ENCODE peak calls at places on chromosomes 2 and 18, in eight cellular contexts. T is GM10248, S is heart right ventricle, J is IMR-90, H is GM13976, K is natural killer cell, G is type B pancreatic cell, W is ovary. Q is an unnamed sample.
A peak's percentile ranks its signal among the peaks of the same experiment; 100 is the strongest.

GRCh38 chr2:172783091-172783898 is 47.6 kb downstream of the RAPGEF4 start:
- DNase-seq in T (no peak), S (peak; percentile 5), J (peak; percentile 94), H (no peak), K (no peak), G (no peak), W (no peak), Q (no peak)

GRCh38 chr2:42979416-42979869 is 187.1 kb upstream of the HAAO start:
- DNase-seq in T (no peak), S (no peak), J (no peak), H (no peak), K (no peak), G (no peak), W (no peak), Q (no peak)

GRCh38 chr18:3623769-3624545 is 174.0 kb downstream of the TGIF1 start:
- DNase-seq in T (no peak), S (peak; percentile 78), J (peak; percentile 98), H (no peak), K (no peak), G (peak; percentile 77), W (peak; percentile 67), Q (no peak)

GRCh38 chr2:3461781-3462492 is 57.4 kb downstream of the ADI1 start:
- DNase-seq in T (peak; percentile 77), S (peak; percentile 50), J (peak; percentile 65), H (peak; percentile 86), K (no peak), G (peak; percentile 43), W (no peak), Q (peak; percentile 82)

GRCh38 chr2:240989451-240990265 is 8.8 kb upstream of the SNED1 start:
- DNase-seq in T (no peak), S (no peak), J (peak; percentile 16), H (no peak), K (no peak), G (no peak), W (no peak), Q (peak; percentile 45)

GRCh38 chr2:62489162-62489561 is 16.8 kb downstream of the TMEM17 start:
- DNase-seq in T (no peak), S (no peak), J (peak; percentile 74), H (no peak), K (no peak), G (no peak), W (no peak), Q (no peak)

GRCh38 chr2:25608718-25609117 is 64.7 kb downstream of the DTNB start:
- DNase-seq in T (no peak), S (no peak), J (no peak), H (no peak), K (no peak), G (no peak), W (no peak), Q (no peak)

GRCh38 chr2:171318463-171318934 is 115.3 kb downstream of the METTL8 start:
- DNase-seq in T (no peak), S (no peak), J (peak; percentile 28), H (no peak), K (no peak), G (no peak), W (no peak), Q (peak; percentile 66)

GRCh38 chr2:53452400-53452799 is 315.2 kb upstream of the CHAC2 start:
- DNase-seq in T (no peak), S (no peak), J (no peak), H (no peak), K (no peak), G (no peak), W (no peak), Q (no peak)

GRCh38 chr18:49878567-49878966 is 65.2 kb upstream of the ACAA2 start:
- DNase-seq in T (no peak), S (no peak), J (peak; percentile 3), H (no peak), K (no peak), G (no peak), W (no peak), Q (no peak)

GRCh38 chr2:237923507-237924163 is 43.2 kb upstream of the UBE2F start:
- DNase-seq in T (peak; percentile 91), S (peak; percentile 67), J (peak; percentile 35), H (peak; percentile 92), K (peak; percentile 81), G (peak; percentile 86), W (peak; percentile 88), Q (peak; percentile 45)

DNA sequence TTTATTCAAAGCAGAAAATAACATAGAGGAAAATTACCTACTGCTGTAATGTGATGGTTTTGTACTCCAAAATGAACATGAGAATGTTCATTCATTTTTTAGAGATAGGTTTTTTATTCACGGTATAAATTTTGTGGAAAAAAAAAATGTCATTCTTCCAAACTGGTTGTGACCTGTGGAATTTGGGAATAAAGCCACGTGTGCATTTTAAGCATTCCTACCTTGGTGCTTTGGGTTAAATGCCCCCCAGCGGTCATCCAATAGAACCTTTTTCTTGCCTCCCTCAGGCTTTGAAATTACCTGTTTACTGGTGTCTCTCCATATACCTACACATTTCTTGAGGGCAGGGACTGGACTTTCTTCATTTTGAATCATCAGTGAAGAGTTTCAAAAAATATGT is 740.7 kb downstream of the DPP10 start:
- DNase-seq in T (no peak), S (no peak), J (no peak), H (no peak), K (no peak), G (no peak), W (no peak), Q (no peak)
- TF ChIP-seq CTCF in T (no peak), S (no peak), J (no peak), H (no peak), K (no peak), G (peak; percentile 30), W (no peak), Q (no peak)

DNA sequence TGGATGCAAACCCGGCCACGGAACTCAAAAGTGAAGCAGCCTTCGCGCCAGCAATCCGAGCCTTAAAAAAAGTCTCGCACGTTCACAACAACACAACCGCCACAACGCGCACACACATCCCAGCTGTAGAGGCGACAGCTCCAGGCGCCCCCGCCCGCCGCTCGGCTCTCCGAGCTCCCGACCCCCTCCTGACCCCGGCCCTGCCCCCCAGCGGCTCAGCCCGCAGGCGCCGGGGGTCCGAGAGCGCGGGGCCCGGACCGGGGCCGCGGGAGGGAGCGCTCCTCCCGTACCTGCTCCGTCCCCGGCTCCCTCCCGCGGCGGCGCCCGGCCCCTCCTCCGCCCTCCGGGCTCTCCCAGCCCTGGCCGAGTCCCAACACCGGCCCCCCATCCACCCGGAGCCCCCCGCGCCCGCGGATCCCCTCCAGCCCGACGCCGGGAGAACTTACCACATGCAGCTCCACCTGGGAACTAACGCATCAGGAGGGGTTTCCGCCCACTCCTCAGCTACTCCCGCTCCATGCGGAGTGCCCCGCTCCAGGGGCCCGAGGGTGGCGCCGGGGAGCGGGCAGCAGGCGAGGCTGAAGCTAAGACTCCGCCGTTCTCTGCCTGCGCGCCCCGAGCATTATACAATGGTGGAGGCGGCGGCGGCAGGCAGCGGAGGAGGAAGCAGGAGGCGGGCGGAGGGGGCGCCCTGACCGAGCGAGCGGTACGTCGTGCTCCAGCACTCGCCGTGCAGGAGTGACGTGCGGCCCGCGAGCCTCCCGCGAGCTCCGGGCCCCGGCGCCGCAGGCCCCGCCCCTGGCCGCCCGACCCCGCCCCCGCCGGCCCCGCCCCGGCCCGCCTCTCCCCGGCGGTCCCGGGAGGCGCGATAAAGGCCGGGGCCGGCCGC is at the start of gene SERTAD2:
- DNase-seq in T (peak; percentile 95), S (peak; percentile 90), J (peak; percentile 84), H (peak; percentile 97), K (peak; percentile 80), G (peak; percentile 92), W (peak; percentile 93), Q (peak; percentile 94)
- TF ChIP-seq CTCF in T (no peak), S (peak; percentile 4), J (peak; percentile 16), H (peak; percentile 32), K (no peak), G (peak; percentile 37), W (no peak), Q (peak; percentile 14)

GRCh38 chr2:119126650-119127049 is 31.9 kb downstream of the C1QL2 start:
- DNase-seq in T (peak; percentile 62), S (no peak), J (no peak), H (peak; percentile 73), K (peak; percentile 25), G (no peak), W (no peak), Q (peak; percentile 35)
- TF ChIP-seq CTCF in T (peak; percentile 53), S (peak; percentile 37), J (peak; percentile 24), H (peak; percentile 69), K (peak; percentile 31), G (peak; percentile 68), W (no peak), Q (peak; percentile 77)

DNA sequence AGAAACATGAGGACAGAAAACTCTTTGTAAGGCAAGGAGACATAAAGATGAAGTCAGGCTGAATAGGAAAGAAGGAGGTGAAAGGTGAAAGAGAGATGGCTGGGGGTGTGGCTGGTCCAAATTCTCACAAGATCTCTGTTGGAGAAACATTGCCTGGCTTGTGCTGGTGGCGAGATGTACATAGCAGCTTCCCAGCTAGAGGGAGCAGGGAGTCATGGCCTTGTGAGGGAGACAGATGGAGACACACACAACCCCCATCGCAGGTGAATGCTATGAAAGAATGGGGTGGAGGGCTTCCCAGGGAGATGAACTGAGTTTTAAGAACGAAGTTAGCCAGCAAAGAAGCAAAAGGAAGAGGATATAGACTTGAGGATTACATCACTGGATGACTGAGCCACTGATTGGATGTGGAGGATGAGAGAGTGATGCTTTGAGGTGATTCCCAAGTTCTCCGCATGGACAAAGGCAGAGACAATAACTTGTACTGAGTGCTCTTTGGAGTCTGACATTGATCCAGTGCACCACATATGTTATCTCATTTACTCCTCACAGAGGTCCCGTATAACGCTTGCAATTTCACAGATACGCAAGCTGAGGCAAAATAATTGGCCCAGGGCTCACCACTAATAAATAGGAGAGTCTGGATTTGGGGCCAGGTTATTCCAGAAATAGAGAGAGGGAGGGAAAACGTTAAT is 3.6 kb upstream of the EMX1 start:
- DNase-seq in T (no peak), S (no peak), J (no peak), H (no peak), K (no peak), G (peak; percentile 39), W (no peak), Q (no peak)
- TF ChIP-seq CTCF in T (no peak), S (no peak), J (no peak), H (no peak), K (no peak), G (peak; percentile 11), W (no peak), Q (no peak)

GRCh38 chr2:131152065-131152464 is 46.9 kb downstream of the PLEKHB2 start:
- DNase-seq in T (no peak), S (no peak), J (no peak), H (no peak), K (no peak), G (no peak), W (no peak), Q (no peak)
- TF ChIP-seq CTCF in T (no peak), S (no peak), J (no peak), H (no peak), K (no peak), G (no peak), W (no peak), Q (no peak)

DNA sequence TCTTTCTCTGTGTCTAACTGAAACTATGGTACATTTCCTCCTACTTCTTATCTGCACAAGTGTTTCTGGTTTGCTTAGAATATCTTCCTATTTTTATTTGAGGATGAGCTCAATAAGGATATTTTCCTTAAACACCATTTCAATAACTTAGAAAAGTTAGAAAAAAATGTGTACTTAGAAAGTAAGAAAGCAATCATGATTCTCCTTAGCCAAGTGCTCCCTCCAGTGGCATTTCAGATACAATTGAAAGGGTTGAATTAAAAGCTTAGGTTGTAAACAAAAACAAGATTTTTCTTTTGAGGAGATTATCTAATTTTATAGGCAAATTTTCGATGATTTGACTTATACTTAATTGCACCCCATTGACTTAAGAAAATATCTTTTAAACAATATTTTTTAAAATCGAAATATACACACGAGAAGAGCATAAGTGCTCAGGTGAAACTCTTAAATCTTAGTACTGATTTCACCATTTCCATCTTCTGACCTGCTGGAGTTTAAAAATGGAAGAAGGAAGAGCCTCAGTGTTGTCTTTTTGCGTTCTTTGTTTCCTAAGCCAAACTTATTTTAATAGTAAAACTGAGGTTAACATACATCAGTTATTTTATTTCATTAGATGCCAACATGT is 26.9 kb downstream of the C18orf63 start:
- DNase-seq in T (peak; percentile 26), S (peak; percentile 32), J (peak; percentile 77), H (peak; percentile 35), K (no peak), G (no peak), W (no peak), Q (peak; percentile 63)
- TF ChIP-seq CTCF in T (peak; percentile 56), S (peak; percentile 73), J (peak; percentile 77), H (no peak), K (peak; percentile 32), G (peak; percentile 86), W (peak; percentile 10), Q (peak; percentile 37)

Q was measured in GM12865.